ENCODE peak calls at places on chromosomes 16 and 17, in eight cellular contexts. R is HCT116, W is GM23338, F is H1, H is endothelial cell of umbilical vein, E is SK-N-MC, Y is HepG2, U is GM12878. V is an unnamed sample.

GRCh38 chr17:21418446-21419298 is 42.5 kb downstream of the KCNJ12 start:
- DNase-seq in W (no peak), U (no peak), R (no peak), F (no peak), Y (no peak), E (no peak), H (no peak), V (no peak)

GRCh38 chr16:81940781-81941560 is 70.3 kb downstream of the SDR42E1 start:
- DNase-seq in R (peak), U (no peak), H (peak), Y (peak), F (peak), W (peak), E (peak), V (no peak)

GRCh38 chr17:36950027-36950426 is 1.3 kb downstream of the AATF start:
- DNase-seq in R (no peak), W (no peak), F (no peak), U (no peak), E (no peak), Y (no peak), H (no peak), V (peak)

GRCh38 chr16:67542464-67542863 is 13.8 kb downstream of the RIPOR1 start:
- DNase-seq in W (peak), E (peak), H (peak), R (peak), Y (no peak), U (no peak), F (peak), V (peak)

GRCh38 chr16:53094013-53094630 is 39.3 kb downstream of the CHD9 start:
- DNase-seq in H (peak), Y (no peak), U (peak), W (no peak), F (no peak), E (no peak), R (no peak), V (peak)

GRCh38 chr16:82653550-82654511 is 27.1 kb downstream of the CDH13 start:
- DNase-seq in F (no peak), U (peak), Y (peak), E (peak), H (peak), R (peak), W (peak), V (no peak)

GRCh38 chr17:40791808-40792436 is 7.8 kb downstream of the KRT28 start:
- DNase-seq in Y (peak), H (peak), R (peak), E (no peak), U (no peak), W (peak), F (no peak), V (no peak)

GRCh38 chr17:44362056-44362355 is 1.6 kb downstream of the FAM171A2 start:
- DNase-seq in W (no peak), R (no peak), Y (no peak), E (no peak), F (no peak), U (no peak), H (no peak), V (no peak)

GRCh38 chr16:67847064-67847861 is at the start of gene CENPT:
- DNase-seq in R (no peak), F (peak), Y (peak), W (peak), E (no peak), H (peak), U (no peak), V (peak)

GRCh38 chr16:17160285-17160854 is 310.4 kb downstream of the XYLT1 start:
- DNase-seq in U (no peak), F (peak), W (peak), R (no peak), E (no peak), H (no peak), Y (no peak), V (peak)

GRCh38 chr16:1002399-1003161 is 21.0 kb downstream of the SOX8 start:
- DNase-seq in R (peak), Y (peak), F (no peak), U (no peak), E (no peak), H (peak), W (no peak), V (peak)

GRCh38 chr16:50267651-50268050 is 1.3 kb downstream of the ADCY7 start:
- DNase-seq in Y (no peak), W (no peak), F (no peak), H (no peak), R (no peak), E (no peak), U (no peak), V (no peak)

GRCh38 chr17:79038545-79039135 is 14.7 kb downstream of the C1QTNF1 start:
- DNase-seq in E (no peak), F (no peak), U (no peak), W (no peak), R (no peak), Y (no peak), H (no peak), V (no peak)

GRCh38 chr16:49514391-49514980 is 140.9 kb downstream of the C16orf78 start:
- DNase-seq in H (no peak), R (no peak), E (no peak), F (no peak), Y (no peak), U (no peak), W (no peak), V (no peak)

GRCh38 chr16:60091479-60091878 is 1357.4 kb upstream of the GOT2 start:
- DNase-seq in H (peak), U (no peak), Y (no peak), E (no peak), F (no peak), W (no peak), R (no peak), V (no peak)

GRCh38 chr17:33115957-33116680 is 124.5 kb downstream of the SPACA3 start:
- DNase-seq in H (no peak), E (no peak), W (no peak), F (no peak), U (no peak), R (no peak), Y (no peak), V (no peak)
- TF ChIP-seq POLR2AphosphoS5 in H (no peak), E (no peak), W (no peak), F (no peak), U (no peak), R (no peak), Y (no peak), V (no peak)

GRCh38 chr17:49972486-49973270 is 3.7 kb downstream of the DLX4 start:
- DNase-seq in Y (no peak), R (no peak), F (peak), H (no peak), E (no peak), W (peak), U (no peak), V (no peak)
- TF ChIP-seq EZH2 in Y (peak), R (no peak), F (peak), H (peak), E (no peak), W (peak), U (no peak), V (no peak)

DNA sequence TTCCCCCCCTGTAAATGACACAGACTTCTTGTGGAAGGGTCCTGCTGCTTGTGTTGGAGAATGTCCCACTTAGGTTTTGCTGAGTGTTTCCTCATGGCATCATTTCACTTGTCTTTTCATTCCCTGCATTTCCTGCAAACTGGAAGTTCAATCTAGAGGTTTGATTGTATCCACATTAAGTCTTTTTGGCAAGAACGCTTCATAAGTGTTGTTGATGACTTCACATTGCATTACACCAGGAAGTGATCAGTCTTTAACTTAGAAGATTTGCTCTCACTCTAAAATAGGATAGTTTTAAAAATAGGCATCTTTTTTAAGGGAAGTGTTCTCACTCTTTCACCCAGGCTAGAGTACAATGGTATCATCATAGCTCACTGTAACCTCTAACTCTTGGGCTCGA is 67.2 kb downstream of the RPTOR start:
- DNase-seq in U (no peak), Y (no peak), E (no peak), H (peak), W (no peak), F (no peak), R (no peak), V (no peak)
- TF ChIP-seq POLR2AphosphoS5 in U (no peak), Y (no peak), E (no peak), H (no peak), W (no peak), F (no peak), R (no peak), V (no peak)

GRCh38 chr17:38559025-38559879 is 46.5 kb downstream of the SRCIN1 start:
- DNase-seq in F (peak), U (peak), Y (peak), R (peak), E (no peak), W (peak), H (peak), V (peak)

GRCh38 chr17:38560503-38561318 is 45.0 kb downstream of the SRCIN1 start:
- DNase-seq in F (no peak), W (peak), E (no peak), H (peak), Y (no peak), U (no peak), R (no peak), V (peak)

GRCh38 chr17:38561416-38562214 is 44.1 kb downstream of the SRCIN1 start:
- DNase-seq in H (no peak), E (no peak), U (no peak), R (no peak), W (peak), Y (no peak), F (no peak), V (no peak)

GRCh38 chr17:38558751-38559024 is 47.1 kb downstream of the SRCIN1 start:
- DNase-seq in Y (no peak), E (no peak), U (no peak), R (no peak), H (no peak), W (peak), F (no peak), V (no peak)

DNA sequence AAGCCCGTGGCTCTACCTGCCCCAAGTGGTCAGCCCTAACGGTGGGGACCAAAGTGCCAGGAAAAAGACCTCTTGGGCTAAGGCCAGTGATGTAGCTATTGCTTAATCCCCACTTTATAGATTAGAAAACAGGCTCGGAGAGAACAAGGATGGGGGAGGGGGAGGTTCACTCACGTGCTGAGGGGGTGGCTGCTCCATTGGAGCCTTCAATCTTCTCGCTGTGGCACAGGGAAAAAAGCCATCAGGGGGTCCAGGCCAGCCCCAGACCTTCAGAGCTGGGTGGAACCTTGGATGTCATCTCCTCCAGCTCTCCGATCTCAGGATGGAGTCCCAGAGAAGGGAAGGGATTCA is 45.9 kb downstream of the SRCIN1 start:
- DNase-seq in F (no peak), Y (no peak), W (no peak), R (no peak), H (no peak), U (no peak), E (no peak), V (no peak)
- TF ChIP-seq EZH2 in F (no peak), Y (no peak), W (no peak), R (no peak), H (no peak), U (no peak), E (no peak), V (no peak)

DNA sequence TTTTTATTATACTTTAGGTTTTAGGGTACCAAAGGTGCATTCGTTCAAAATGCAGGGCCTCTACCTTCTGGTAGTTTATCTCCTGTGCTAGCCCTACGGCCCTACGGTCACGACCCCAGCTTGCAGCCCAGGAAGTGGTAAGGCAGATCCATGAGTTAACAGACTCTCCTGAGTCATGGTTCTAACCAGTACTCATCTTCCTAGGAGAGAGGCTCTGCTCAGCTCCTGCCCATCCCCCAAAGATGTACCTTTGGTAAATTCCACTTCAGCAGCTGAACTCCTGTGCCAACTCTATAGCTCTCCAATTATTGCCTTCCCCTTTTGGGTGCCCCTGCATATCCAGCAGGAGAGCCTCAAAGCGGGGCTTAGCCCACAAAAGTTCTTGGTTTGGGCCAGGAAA is 241.5 kb downstream of the PMP22 start:
- DNase-seq in U (no peak), E (no peak), Y (no peak), R (no peak), F (peak), H (no peak), W (no peak), V (peak)
- TF ChIP-seq POLR2AphosphoS5 in U (no peak), E (no peak), Y (no peak), R (no peak), F (no peak), H (no peak), W (no peak), V (no peak)

DNA sequence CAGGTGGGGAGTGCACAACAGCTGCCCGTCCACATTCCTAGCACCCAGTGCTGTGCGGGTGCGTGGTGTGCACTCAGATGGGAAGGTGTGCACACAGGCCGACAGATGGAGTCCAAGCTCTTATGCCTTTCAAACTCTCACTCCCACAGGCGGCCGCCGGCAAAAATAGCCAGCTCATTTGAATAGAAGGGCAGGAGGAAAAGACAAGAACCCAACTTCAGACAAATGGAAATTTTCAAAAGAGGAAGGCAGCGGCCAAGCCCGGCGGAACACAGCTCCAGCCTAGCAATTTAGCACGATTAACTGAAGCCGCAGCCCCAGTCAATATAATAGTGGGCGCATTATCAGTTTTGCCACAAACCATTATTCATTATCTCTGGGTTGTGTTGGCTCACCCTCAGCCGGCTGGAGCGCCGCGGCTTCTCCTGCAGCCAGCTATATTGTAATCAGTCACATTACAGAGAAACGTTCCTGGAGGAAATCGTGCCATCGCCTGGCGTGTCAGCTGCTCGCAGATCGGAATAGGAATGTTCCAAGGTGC is 103.9 kb upstream of the SEC14L1 start:
- DNase-seq in Y (no peak), E (no peak), R (no peak), F (no peak), U (no peak), H (no peak), W (no peak), V (peak)
- TF ChIP-seq EZH2 in Y (no peak), E (no peak), R (no peak), F (no peak), U (no peak), H (no peak), W (no peak), V (no peak)